ENCODE peak calls at places on chromosomes 4 and X, in eight cellular contexts. E is GM06990, Z is astrocyte of the spinal cord, B is K562, C is GM23338, G is BJ, L is left ventricle myocardium inferior, S is fibroblast of lung. N is an unnamed sample.

GRCh38 chr4:137510866-137511265 is 21.4 kb downstream of the PCDH18 start:
- DNase-seq in E (no peak), Z (peak; percentile 94), B (no peak), C (peak; percentile 62), G (peak; percentile 69), L (no peak), S (peak; percentile 95), N (no peak)

GRCh38 chr4:184387351-184387750 is 87.0 kb downstream of the IRF2 start:
- DNase-seq in E (no peak), Z (no peak), B (no peak), C (peak; percentile 20), G (no peak), L (no peak), S (no peak), N (no peak)

GRCh38 chrX:41922125-41922521 is 1.2 kb downstream of the CASK start:
- DNase-seq in E (no peak), Z (peak; percentile 16), B (no peak), C (no peak), G (no peak), L (no peak), S (peak; percentile 39), N (peak; percentile 70)

GRCh38 chrX:8627796-8628195 is 104.1 kb downstream of the ANOS1 start:
- DNase-seq in E (no peak), Z (no peak), B (no peak), C (no peak), G (no peak), L (no peak), S (peak; percentile 22), N (no peak)

GRCh38 chr4:72326692-72327632 is 242.1 kb downstream of the ADAMTS3 start:
- DNase-seq in E (no peak), Z (peak; percentile 61), B (peak; percentile 29), C (peak; percentile 71), G (no peak), L (no peak), S (peak; percentile 42), N (no peak)

GRCh38 chr4:42411803-42412202 is 14.5 kb downstream of the SHISA3 start:
- DNase-seq in E (no peak), Z (peak; percentile 5), B (no peak), C (no peak), G (no peak), L (no peak), S (no peak), N (no peak)

GRCh38 chr4:150948069-150948468 is 67.0 kb downstream of the LRBA start:
- DNase-seq in E (no peak), Z (no peak), B (no peak), C (no peak), G (no peak), L (no peak), S (no peak), N (no peak)

GRCh38 chrX:42075032-42075431 is 151.7 kb upstream of the CASK start:
- DNase-seq in E (no peak), Z (no peak), B (no peak), C (no peak), G (no peak), L (no peak), S (no peak), N (no peak)

GRCh38 chr4:121726642-121727268 is 30.0 kb upstream of the ANXA5 start:
- DNase-seq in E (peak; percentile 43), Z (peak; percentile 82), B (peak; percentile 54), C (peak; percentile 86), G (no peak), L (no peak), S (peak; percentile 68), N (peak; percentile 27)

GRCh38 chrX:110082156-110082555 is 79.2 kb downstream of the TMEM164 start:
- DNase-seq in E (no peak), Z (peak; percentile 86), B (no peak), C (no peak), G (peak; percentile 32), L (no peak), S (peak; percentile 95), N (no peak)

GRCh38 chrX:77003530-77003929 is 443.7 kb upstream of the FGF16 start:
- DNase-seq in E (no peak), Z (no peak), B (no peak), C (no peak), G (no peak), L (no peak), S (no peak), N (no peak)

GRCh38 chr4:186857793-186858192 is 134.1 kb upstream of the FAT1 start:
- DNase-seq in E (no peak), Z (no peak), B (no peak), C (no peak), G (no peak), L (no peak), S (no peak), N (no peak)

GRCh38 chrX:8868070-8868795 is 67.0 kb upstream of the FAM9A start:
- DNase-seq in E (no peak), Z (peak; percentile 52), B (no peak), C (no peak), G (peak; percentile 46), L (no peak), S (peak; percentile 82), N (no peak)

GRCh38 chrX:15269120-15269519 is 763 bp downstream of the ASB9 start:
- DNase-seq in E (no peak), Z (no peak), B (no peak), C (no peak), G (no peak), L (no peak), S (no peak), N (no peak)

GRCh38 chrX:15336023-15336413 is 695 bp upstream of the PIGA start:
- DNase-seq in E (no peak), Z (peak; percentile 48), B (peak; percentile 8), C (peak; percentile 57), G (no peak), L (no peak), S (peak; percentile 69), N (peak; percentile 83)

GRCh38 chrX:68823413-68824151 is 5.2 kb upstream of the EFNB1 start:
- DNase-seq in E (no peak), Z (no peak), B (no peak), C (no peak), G (no peak), L (no peak), S (no peak), N (no peak)

GRCh38 chr4:40301592-40301991 is 33.5 kb upstream of the CHRNA9 start:
- DNase-seq in E (peak; percentile 83), Z (no peak), B (no peak), C (no peak), G (no peak), L (no peak), S (no peak), N (peak; percentile 70)

GRCh38 chr4:25938251-25939186 is 24.5 kb downstream of the SMIM20 start:
- DNase-seq in E (peak; percentile 61), Z (peak; percentile 51), B (no peak), C (no peak), G (no peak), L (peak; percentile 42), S (peak; percentile 74), N (peak; percentile 69)

GRCh38 chr4:26379837-26380236 is 59.0 kb downstream of the RBPJ start:
- DNase-seq in E (no peak), Z (no peak), B (no peak), C (no peak), G (no peak), L (no peak), S (no peak), N (no peak)

GRCh38 chr4:93157984-93158383 is 670.6 kb upstream of the ATOH1 start:
- DNase-seq in E (no peak), Z (no peak), B (no peak), C (peak; percentile 53), G (no peak), L (no peak), S (no peak), N (no peak)

GRCh38 chr4:138347561-138347960 is 105.4 kb upstream of the SLC7A11 start:
- DNase-seq in E (no peak), Z (no peak), B (no peak), C (no peak), G (no peak), L (no peak), S (no peak), N (no peak)

GRCh38 chr4:92021788-92022187 is 282.0 kb upstream of the GRID2 start:
- DNase-seq in E (no peak), Z (no peak), B (no peak), C (no peak), G (no peak), L (no peak), S (no peak), N (no peak)
- TF ChIP-seq CTCF in E (no peak), Z (no peak), B (no peak), C (no peak), G (no peak), L (no peak), S (no peak), N (no peak)

GRCh38 chr4:23233596-23233995 is 540.9 kb downstream of the GBA3 start:
- DNase-seq in E (no peak), Z (no peak), B (no peak), C (no peak), G (no peak), L (no peak), S (peak; percentile 61), N (no peak)
- TF ChIP-seq CTCF in E (no peak), Z (no peak), B (no peak), C (no peak), G (no peak), L (no peak), S (no peak), N (no peak)

GRCh38 chr4:98816816-98817215 is 112.1 kb downstream of the EIF4E start:
- DNase-seq in E (no peak), Z (no peak), B (no peak), C (no peak), G (no peak), L (no peak), S (no peak), N (no peak)
- TF ChIP-seq CTCF in E (no peak), Z (no peak), B (no peak), C (no peak), G (no peak), L (no peak), S (no peak), N (no peak)

GRCh38 chrX:10156199-10157031 is at the start of gene CLCN4:
- DNase-seq in E (peak; percentile 51), Z (no peak), B (no peak), C (peak; percentile 67), G (no peak), L (peak; percentile 63), S (peak; percentile 8), N (peak; percentile 6)

GRCh38 chrX:10158279-10158939 is 1.6 kb downstream of the CLCN4 start:
- DNase-seq in E (peak; percentile 38), Z (no peak), B (no peak), C (peak; percentile 68), G (no peak), L (peak; percentile 19), S (no peak), N (peak; percentile 22)

GRCh38 chrX:10157545-10157944 is 770 bp downstream of the CLCN4 start:
- DNase-seq in E (no peak), Z (peak; percentile 19), B (no peak), C (no peak), G (no peak), L (no peak), S (peak; percentile 64), N (no peak)

GRCh38 chrX:10155137-10155536 is 1.6 kb upstream of the CLCN4 start:
- DNase-seq in E (no peak), Z (no peak), B (no peak), C (no peak), G (no peak), L (no peak), S (no peak), N (no peak)

DNA sequence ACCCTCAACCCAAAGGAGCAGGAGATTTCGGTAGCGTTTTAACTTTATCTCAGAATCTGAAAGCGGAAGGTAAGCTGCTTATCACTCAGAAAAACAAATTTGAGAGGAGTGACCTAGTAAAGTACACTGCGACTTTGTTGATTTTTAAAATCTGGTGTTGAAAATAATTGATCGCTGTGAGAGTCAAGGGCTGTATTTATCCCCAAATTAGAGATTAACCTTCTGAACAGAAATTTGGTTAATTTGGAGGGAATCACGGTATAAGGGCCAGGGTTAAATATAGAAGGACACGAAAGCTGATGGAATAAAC is 212 bp downstream of the CLCN4 start:
- DNase-seq in E (no peak), Z (peak; percentile 4), B (no peak), C (no peak), G (no peak), L (no peak), S (no peak), N (no peak)
- TF ChIP-seq CTCF in E (no peak), Z (no peak), B (no peak), C (no peak), G (no peak), L (no peak), S (no peak), N (no peak)